ENCODE peak calls at places on chromosomes 5 and 9, in four cellular contexts. One of them, this sample, is unnamed.

GRCh38 chr9:221989-222776 is 7.5 kb downstream of the DOCK8 start:
- DNase-seq in SK-N-SH: no peak
- DNase-seq in H9: no peak
- DNase-seq in progenitor cell of endocrine pancreas: no peak
- DNase-seq in this sample: no peak

GRCh38 chr5:111757582-111758283 is 739 bp upstream of the NREP start:
- DNase-seq in SK-N-SH: peak; percentile 91
- DNase-seq in H9: peak; percentile 84
- DNase-seq in progenitor cell of endocrine pancreas: peak; percentile 74
- DNase-seq in this sample: peak; percentile 67

GRCh38 chr5:148972958-148973357 is 89.9 kb downstream of the SH3TC2 start:
- DNase-seq in SK-N-SH: no peak
- DNase-seq in H9: no peak
- DNase-seq in progenitor cell of endocrine pancreas: no peak
- DNase-seq in this sample: no peak

GRCh38 chr9:96423322-96423984 is 5.3 kb upstream of the ZNF367 start:
- DNase-seq in SK-N-SH: no peak
- DNase-seq in H9: peak; percentile 38
- DNase-seq in progenitor cell of endocrine pancreas: no peak
- DNase-seq in this sample: no peak

GRCh38 chr5:149072376-149072775 is 9.5 kb upstream of the SH3TC2 start:
- DNase-seq in SK-N-SH: no peak
- DNase-seq in H9: no peak
- DNase-seq in progenitor cell of endocrine pancreas: no peak
- DNase-seq in this sample: no peak

GRCh38 chr5:163089926-163090325 is 347.5 kb upstream of the CCNG1 start:
- DNase-seq in SK-N-SH: no peak
- DNase-seq in H9: no peak
- DNase-seq in progenitor cell of endocrine pancreas: no peak
- DNase-seq in this sample: no peak

GRCh38 chr5:59845733-59846132 is 47.8 kb downstream of the PDE4D start:
- DNase-seq in SK-N-SH: no peak
- DNase-seq in H9: no peak
- DNase-seq in progenitor cell of endocrine pancreas: no peak
- DNase-seq in this sample: no peak

GRCh38 chr9:8489845-8490244 is 690.3 kb upstream of the DMAC1 start:
- DNase-seq in SK-N-SH: no peak
- DNase-seq in H9: no peak
- DNase-seq in progenitor cell of endocrine pancreas: no peak
- DNase-seq in this sample: no peak

GRCh38 chr9:134930404-134930803 is 12.7 kb upstream of the FCN1 start:
- DNase-seq in SK-N-SH: no peak
- DNase-seq in H9: no peak
- DNase-seq in progenitor cell of endocrine pancreas: no peak
- DNase-seq in this sample: no peak

GRCh38 chr9:131739192-131739961 is 499 bp downstream of the RAPGEF1 start:
- DNase-seq in SK-N-SH: peak; percentile 88
- DNase-seq in H9: no peak
- DNase-seq in progenitor cell of endocrine pancreas: peak; percentile 29
- DNase-seq in this sample: peak; percentile 28

GRCh38 chr5:138833095-138833494 is 42.0 kb downstream of the LRRTM2 start:
- DNase-seq in SK-N-SH: no peak
- DNase-seq in H9: no peak
- DNase-seq in progenitor cell of endocrine pancreas: no peak
- DNase-seq in this sample: no peak

GRCh38 chr9:107105784-107106183 is 177.3 kb upstream of the RAD23B start:
- DNase-seq in SK-N-SH: no peak
- DNase-seq in H9: no peak
- DNase-seq in progenitor cell of endocrine pancreas: no peak
- DNase-seq in this sample: no peak

GRCh38 chr9:98172604-98173003 is 19.8 kb downstream of the CORO2A start:
- DNase-seq in SK-N-SH: no peak
- DNase-seq in H9: peak; percentile 53
- DNase-seq in progenitor cell of endocrine pancreas: no peak
- DNase-seq in this sample: no peak

GRCh38 chr5:135353952-135354721 is 44.9 kb downstream of the MACROH2A1 start:
- DNase-seq in SK-N-SH: no peak
- DNase-seq in H9: no peak
- DNase-seq in progenitor cell of endocrine pancreas: no peak
- DNase-seq in this sample: no peak

GRCh38 chr9:68825755-68826500 is 120.9 kb downstream of the PIP5K1B start:
- DNase-seq in SK-N-SH: no peak
- DNase-seq in H9: no peak
- DNase-seq in progenitor cell of endocrine pancreas: no peak
- DNase-seq in this sample: no peak

GRCh38 chr5:83720805-83721431 is at the start of gene HAPLN1:
- DNase-seq in SK-N-SH: no peak
- DNase-seq in H9: peak; percentile 57
- DNase-seq in progenitor cell of endocrine pancreas: no peak
- DNase-seq in this sample: peak; percentile 6

GRCh38 chr5:10288600-10289213 is 19.0 kb downstream of the CMBL start:
- DNase-seq in SK-N-SH: no peak
- DNase-seq in H9: no peak
- DNase-seq in progenitor cell of endocrine pancreas: no peak
- DNase-seq in this sample: no peak

GRCh38 chr9:100670719-100671118 is 92.8 kb downstream of the CAVIN4 start:
- DNase-seq in SK-N-SH: no peak
- DNase-seq in H9: no peak
- DNase-seq in progenitor cell of endocrine pancreas: no peak
- DNase-seq in this sample: no peak

GRCh38 chr9:98602839-98603238 is 105.9 kb downstream of the GABBR2 start:
- DNase-seq in SK-N-SH: no peak
- DNase-seq in H9: no peak
- DNase-seq in progenitor cell of endocrine pancreas: no peak
- DNase-seq in this sample: no peak

GRCh38 chr9:17140418-17140817 is 5.6 kb downstream of the CNTLN start:
- DNase-seq in SK-N-SH: no peak
- DNase-seq in H9: no peak
- DNase-seq in progenitor cell of endocrine pancreas: no peak
- DNase-seq in this sample: no peak

GRCh38 chr5:164326219-164326618 is 820.8 kb downstream of the MAT2B start:
- DNase-seq in SK-N-SH: no peak
- DNase-seq in H9: no peak
- DNase-seq in progenitor cell of endocrine pancreas: no peak
- DNase-seq in this sample: no peak
- TF ChIP-seq CTCF in SK-N-SH: peak; percentile 35
- TF ChIP-seq CTCF in H9: peak; percentile 53
- TF ChIP-seq CTCF in progenitor cell of endocrine pancreas: no peak
- TF ChIP-seq CTCF in this sample: peak; percentile 29

GRCh38 chr5:7396169-7397004 is 449 bp downstream of the ADCY2 start:
- DNase-seq in SK-N-SH: peak; percentile 27
- DNase-seq in H9: no peak
- DNase-seq in progenitor cell of endocrine pancreas: peak; percentile 22
- DNase-seq in this sample: no peak

GRCh38 chr5:7398596-7399260 is 2.8 kb downstream of the ADCY2 start:
- DNase-seq in SK-N-SH: no peak
- DNase-seq in H9: no peak
- DNase-seq in progenitor cell of endocrine pancreas: no peak
- DNase-seq in this sample: no peak

GRCh38 chr5:7397935-7398334 is 2.0 kb downstream of the ADCY2 start:
- DNase-seq in SK-N-SH: no peak
- DNase-seq in H9: no peak
- DNase-seq in progenitor cell of endocrine pancreas: no peak
- DNase-seq in this sample: no peak

GRCh38 chr5:7395432-7396168 is at the start of gene ADCY2:
- DNase-seq in SK-N-SH: peak; percentile 21
- DNase-seq in H9: peak; percentile 56
- DNase-seq in progenitor cell of endocrine pancreas: peak; percentile 16
- DNase-seq in this sample: no peak

DNA sequence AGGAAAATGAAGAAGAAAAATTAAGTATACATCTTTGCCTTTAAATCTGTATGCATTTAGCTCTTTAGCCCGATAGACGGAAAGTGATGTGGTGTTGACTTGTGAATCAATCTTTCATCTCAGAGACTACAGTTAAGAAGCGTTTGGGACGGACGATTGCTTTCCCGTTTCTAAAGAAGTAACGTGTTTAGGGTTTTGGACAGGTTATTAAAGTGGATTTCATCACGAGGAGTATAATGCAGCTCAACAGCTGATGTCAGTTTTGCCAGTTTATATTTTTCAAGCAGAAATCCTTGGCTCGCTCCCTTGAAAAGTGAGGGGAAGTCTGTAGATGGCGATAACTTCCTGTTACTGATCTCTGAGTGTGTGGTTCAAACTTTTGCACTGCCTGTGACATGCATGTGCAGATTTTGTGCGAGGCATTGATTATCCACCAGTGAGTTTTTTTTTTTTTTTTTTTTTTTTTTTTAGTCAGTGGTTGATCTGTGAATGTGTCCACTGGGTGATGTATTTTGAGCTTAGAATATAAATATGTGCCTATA is 1.1 kb downstream of the ADCY2 start:
- DNase-seq in SK-N-SH: no peak
- DNase-seq in H9: no peak
- DNase-seq in progenitor cell of endocrine pancreas: no peak
- DNase-seq in this sample: no peak
- TF ChIP-seq CTCF in SK-N-SH: no peak
- TF ChIP-seq CTCF in H9: no peak
- TF ChIP-seq CTCF in progenitor cell of endocrine pancreas: no peak
- TF ChIP-seq CTCF in this sample: peak; percentile 13

DNA sequence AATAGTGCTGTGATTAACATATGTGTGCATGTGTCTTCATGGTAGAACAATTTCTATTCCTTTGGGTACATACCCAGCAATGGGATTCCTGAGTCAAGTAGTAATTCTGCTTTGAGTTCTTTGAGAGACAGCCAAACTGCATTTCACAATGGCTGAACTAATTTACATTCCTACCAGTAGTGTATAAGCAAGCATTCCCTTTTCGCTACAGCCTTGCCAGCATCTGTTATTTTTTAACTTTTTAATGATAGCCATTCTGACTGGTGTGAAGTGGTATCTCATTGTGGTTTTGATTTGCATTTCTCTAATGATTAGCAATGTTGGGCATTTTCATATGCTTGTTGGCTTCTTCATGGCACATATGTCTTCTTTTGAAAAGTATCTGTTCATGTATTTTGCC is 308.5 kb downstream of the ARRDC3 start:
- DNase-seq in SK-N-SH: no peak
- DNase-seq in H9: no peak
- DNase-seq in progenitor cell of endocrine pancreas: no peak
- DNase-seq in this sample: no peak
- TF ChIP-seq CTCF in SK-N-SH: peak; percentile 12
- TF ChIP-seq CTCF in H9: no peak
- TF ChIP-seq CTCF in progenitor cell of endocrine pancreas: no peak
- TF ChIP-seq CTCF in this sample: no peak

GRCh38 chr9:22118810-22119479 is 109.8 kb upstream of the CDKN2B start:
- DNase-seq in SK-N-SH: no peak
- DNase-seq in H9: no peak
- DNase-seq in progenitor cell of endocrine pancreas: no peak
- DNase-seq in this sample: no peak

GRCh38 chr9:22116751-22117150 is 107.6 kb upstream of the CDKN2B start:
- DNase-seq in SK-N-SH: no peak
- DNase-seq in H9: no peak
- DNase-seq in progenitor cell of endocrine pancreas: no peak
- DNase-seq in this sample: no peak

GRCh38 chr9:22120595-22120994 is 111.5 kb upstream of the CDKN2B start:
- DNase-seq in SK-N-SH: no peak
- DNase-seq in H9: no peak
- DNase-seq in progenitor cell of endocrine pancreas: no peak
- DNase-seq in this sample: no peak

GRCh38 chr9:22117511-22118388 is 108.6 kb upstream of the CDKN2B start:
- DNase-seq in SK-N-SH: no peak
- DNase-seq in H9: peak; percentile 55
- DNase-seq in progenitor cell of endocrine pancreas: no peak
- DNase-seq in this sample: no peak

GRCh38 chr9:22119537-22120167 is 110.5 kb upstream of the CDKN2B start:
- DNase-seq in SK-N-SH: peak; percentile 8
- DNase-seq in H9: no peak
- DNase-seq in progenitor cell of endocrine pancreas: no peak
- DNase-seq in this sample: no peak
- TF ChIP-seq CTCF in SK-N-SH: peak; percentile 68
- TF ChIP-seq CTCF in H9: peak; percentile 71
- TF ChIP-seq CTCF in progenitor cell of endocrine pancreas: peak; percentile 53
- TF ChIP-seq CTCF in this sample: peak; percentile 62

GRCh38 chr5:173923236-173924104 is 35.3 kb downstream of the CPEB4 start:
- DNase-seq in SK-N-SH: no peak
- DNase-seq in H9: no peak
- DNase-seq in progenitor cell of endocrine pancreas: no peak
- DNase-seq in this sample: no peak

GRCh38 chr5:173922527-173922926 is 34.4 kb downstream of the CPEB4 start:
- DNase-seq in SK-N-SH: no peak
- DNase-seq in H9: no peak
- DNase-seq in progenitor cell of endocrine pancreas: no peak
- DNase-seq in this sample: no peak

GRCh38 chr5:173926359-173926758 is 38.2 kb downstream of the CPEB4 start:
- DNase-seq in SK-N-SH: no peak
- DNase-seq in H9: no peak
- DNase-seq in progenitor cell of endocrine pancreas: no peak
- DNase-seq in this sample: no peak

GRCh38 chr5:173924899-173925298 is 36.8 kb downstream of the CPEB4 start:
- DNase-seq in SK-N-SH: no peak
- DNase-seq in H9: no peak
- DNase-seq in progenitor cell of endocrine pancreas: no peak
- DNase-seq in this sample: no peak

GRCh38 chr5:173925449-173926071 is 37.4 kb downstream of the CPEB4 start:
- DNase-seq in SK-N-SH: no peak
- DNase-seq in H9: no peak
- DNase-seq in progenitor cell of endocrine pancreas: no peak
- DNase-seq in this sample: peak; percentile 24
- TF ChIP-seq CTCF in SK-N-SH: peak; percentile 67
- TF ChIP-seq CTCF in H9: peak; percentile 77
- TF ChIP-seq CTCF in progenitor cell of endocrine pancreas: peak; percentile 53
- TF ChIP-seq CTCF in this sample: peak; percentile 64

GRCh38 chr9:23153058-23153457 is 673.0 kb downstream of the ELAVL2 start:
- DNase-seq in SK-N-SH: peak; percentile 1
- DNase-seq in H9: no peak
- DNase-seq in progenitor cell of endocrine pancreas: no peak
- DNase-seq in this sample: no peak
- TF ChIP-seq CTCF in SK-N-SH: peak; percentile 44
- TF ChIP-seq CTCF in H9: peak; percentile 47
- TF ChIP-seq CTCF in progenitor cell of endocrine pancreas: peak; percentile 16
- TF ChIP-seq CTCF in this sample: no peak

GRCh38 chr9:121545148-121545874 is 45.7 kb upstream of the GGTA1 start:
- DNase-seq in SK-N-SH: no peak
- DNase-seq in H9: no peak
- DNase-seq in progenitor cell of endocrine pancreas: no peak
- DNase-seq in this sample: no peak

GRCh38 chr9:121545875-121546423 is 46.3 kb upstream of the GGTA1 start:
- DNase-seq in SK-N-SH: peak; percentile 98
- DNase-seq in H9: peak; percentile 98
- DNase-seq in progenitor cell of endocrine pancreas: peak; percentile 97
- DNase-seq in this sample: peak; percentile 98

GRCh38 chr9:121550569-121551512 is 51.2 kb upstream of the GGTA1 start:
- DNase-seq in SK-N-SH: peak; percentile 92
- DNase-seq in H9: peak; percentile 94
- DNase-seq in progenitor cell of endocrine pancreas: peak; percentile 94
- DNase-seq in this sample: peak; percentile 94

GRCh38 chr9:121551985-121552753 is 52.5 kb upstream of the GGTA1 start:
- DNase-seq in SK-N-SH: no peak
- DNase-seq in H9: no peak
- DNase-seq in progenitor cell of endocrine pancreas: no peak
- DNase-seq in this sample: no peak

GRCh38 chr9:121550041-121550440 is 50.4 kb upstream of the GGTA1 start:
- DNase-seq in SK-N-SH: no peak
- DNase-seq in H9: no peak
- DNase-seq in progenitor cell of endocrine pancreas: no peak
- DNase-seq in this sample: no peak
- TF ChIP-seq CTCF in SK-N-SH: no peak
- TF ChIP-seq CTCF in H9: no peak
- TF ChIP-seq CTCF in progenitor cell of endocrine pancreas: no peak
- TF ChIP-seq CTCF in this sample: no peak

GRCh38 chr5:142597546-142598337 is 88.1 kb downstream of the FGF1 start:
- DNase-seq in SK-N-SH: no peak
- DNase-seq in H9: peak; percentile 48
- DNase-seq in progenitor cell of endocrine pancreas: no peak
- DNase-seq in this sample: no peak
- TF ChIP-seq CTCF in SK-N-SH: peak; percentile 54
- TF ChIP-seq CTCF in H9: no peak
- TF ChIP-seq CTCF in progenitor cell of endocrine pancreas: no peak
- TF ChIP-seq CTCF in this sample: no peak

This sample was measured in neural crest cell.